ENCODE peak calls at places on chromosomes 13 and 19, in five cellular contexts. T is nucleus accumbens; A is activated naive CD8-positive, alpha-beta T cell treated with anti-CD3 and anti-CD28 coated beads for 36 hours; G is Kasumi-1; X is activated gamma-delta T cell treated with anti-CD3 and anti-CD28 coated beads, Interleukin-2, amount 50 U/mL, for 16 hours. Q is an unnamed sample.

GRCh38 chr19:19997656-19998268 is 41.5 kb downstream of the ZNF682 start:
- DNase-seq in T (no peak), A (peak), G (no peak), X (peak), Q (no peak)

GRCh38 chr19:46617566-46618079 is 7.3 kb downstream of the PTGIR start:
- DNase-seq in T (no peak), A (no peak), G (no peak), X (no peak), Q (no peak)

GRCh38 chr19:15265849-15266248 is 33.6 kb upstream of the EPHX3 start:
- DNase-seq in T (peak), A (no peak), G (no peak), X (no peak), Q (peak)

GRCh38 chr13:114299604-114300305 is 14.5 kb upstream of the CHAMP1 start:
- DNase-seq in T (no peak), A (no peak), G (no peak), X (no peak), Q (no peak)

GRCh38 chr19:17790059-17790780 is 4.7 kb upstream of the B3GNT3 start:
- DNase-seq in T (no peak), A (no peak), G (no peak), X (no peak), Q (no peak)

GRCh38 chr13:111880185-111880584 is 186.8 kb upstream of the SOX1 start:
- DNase-seq in T (no peak), A (no peak), G (no peak), X (no peak), Q (no peak)

GRCh38 chr19:7255631-7256030 is 38.6 kb downstream of the INSR start:
- DNase-seq in T (no peak), A (no peak), G (no peak), X (no peak), Q (no peak)

GRCh38 chr13:64471916-64472315 is 2758.2 kb downstream of the PCDH9 start:
- DNase-seq in T (no peak), A (no peak), G (peak), X (no peak), Q (peak)

GRCh38 chr19:35005256-35005977 is 5.3 kb downstream of the GRAMD1A start:
- DNase-seq in T (no peak), A (no peak), G (no peak), X (no peak), Q (no peak)

GRCh38 chr13:45432737-45433380 is 14.7 kb upstream of the SLC25A30 start:
- DNase-seq in T (no peak), A (no peak), G (no peak), X (no peak), Q (no peak)

GRCh38 chr13:113750554-113751399 is 8.2 kb upstream of the TMEM255B start:
- DNase-seq in T (no peak), A (no peak), G (no peak), X (no peak), Q (no peak)

GRCh38 chr13:50611117-50611781 is 232.2 kb downstream of the DLEU7 start:
- DNase-seq in T (no peak), A (no peak), G (no peak), X (no peak), Q (no peak)

GRCh38 chr19:48421548-48421947 is 24.2 kb upstream of the GRWD1 start:
- DNase-seq in T (no peak), A (no peak), G (no peak), X (no peak), Q (no peak)

GRCh38 chr19:1624458-1624857 is 19.2 kb upstream of the UQCR11 start:
- DNase-seq in T (no peak), A (peak), G (peak), X (peak), Q (peak)

GRCh38 chr13:109783815-109784589 is 2.4 kb downstream of the IRS2 start:
- DNase-seq in T (no peak), A (no peak), G (no peak), X (no peak), Q (no peak)

GRCh38 chr13:113857531-113858195 is 6.2 kb downstream of the GAS6 start:
- DNase-seq in T (no peak), A (no peak), G (no peak), X (no peak), Q (no peak)

GRCh38 chr19:5743640-5744039 is 23.2 kb downstream of the CATSPERD start:
- DNase-seq in T (no peak), A (no peak), G (no peak), X (no peak), Q (no peak)

GRCh38 chr19:18007939-18008673 is at the start of gene ARRDC2:
- DNase-seq in T (peak), A (peak), G (peak), X (peak), Q (peak)

GRCh38 chr13:35365885-35366284 is 110.6 kb downstream of the MAB21L1 start:
- DNase-seq in T (no peak), A (no peak), G (no peak), X (no peak), Q (no peak)

GRCh38 chr13:77544365-77544764 is 8.9 kb downstream of the SCEL start:
- DNase-seq in T (no peak), A (no peak), G (no peak), X (no peak), Q (no peak)

GRCh38 chr13:35767256-35767981 is 290.9 kb upstream of the MAB21L1 start:
- DNase-seq in T (no peak), A (no peak), G (no peak), X (no peak), Q (no peak)

GRCh38 chr13:43074824-43075510 is 51.6 kb downstream of the DNAJC15 start:
- DNase-seq in T (no peak), A (no peak), G (no peak), X (no peak), Q (no peak)

GRCh38 chr19:9535934-9536333 is 2.5 kb downstream of the ZNF426 start:
- DNase-seq in T (no peak), A (no peak), G (no peak), X (no peak), Q (no peak)

GRCh38 chr19:46718157-46718933 is 1.4 kb upstream of the PRKD2 start:
- DNase-seq in T (no peak), A (peak), G (peak), X (peak), Q (no peak)

GRCh38 chr13:20171364-20171763 is 10.5 kb upstream of the GJA3 start:
- DNase-seq in T (no peak), A (no peak), G (no peak), X (no peak), Q (no peak)

GRCh38 chr13:34833562-34834182 is 108.4 kb upstream of the NBEA start:
- DNase-seq in T (no peak), A (no peak), G (no peak), X (no peak), Q (no peak)

GRCh38 chr13:78183737-78184136 is 265.1 kb upstream of the EDNRB start:
- DNase-seq in T (no peak), A (no peak), G (no peak), X (no peak), Q (no peak)

GRCh38 chr13:33927315-33927714 is 109.4 kb downstream of the RFC3 start:
- DNase-seq in T (no peak), A (no peak), G (no peak), X (no peak), Q (peak)

GRCh38 chr19:10258080-10258710 is 6.2 kb downstream of the MRPL4 start:
- DNase-seq in T (no peak), A (no peak), G (no peak), X (no peak), Q (no peak)

GRCh38 chr19:4227771-4228170 is 1.6 kb upstream of the EBI3 start:
- DNase-seq in T (no peak), A (no peak), G (no peak), X (no peak), Q (no peak)

Q was measured in A172.